ENCODE peak calls at places on chromosomes 1 and 21, in seven cellular contexts. One of them, this sample, is unnamed.

GRCh38 chr1:67188137-67188536 is 21.9 kb downstream of the IL23R start:
- DNase-seq in amniotic stem cell: no peak
- DNase-seq in GM13977: no peak
- DNase-seq in PC-9: no peak
- DNase-seq in stimulated activated CD4-positive, alpha-beta T cell treated with anti-CD3 and anti-CD28 coated beads, Interleukin-4, amount 100 ng/mL, for 48 hours: no peak
- DNase-seq in GM19239: no peak
- DNase-seq in left cardiac atrium: no peak
- DNase-seq in this sample: no peak

GRCh38 chr1:21499283-21499945 is 9.8 kb upstream of the ALPL start:
- DNase-seq in GM19239: no peak
- DNase-seq in PC-9: no peak
- DNase-seq in GM13977: no peak
- DNase-seq in amniotic stem cell: no peak
- DNase-seq in left cardiac atrium: no peak
- DNase-seq in stimulated activated CD4-positive, alpha-beta T cell treated with anti-CD3 and anti-CD28 coated beads, Interleukin-4, amount 100 ng/mL, for 48 hours: no peak
- DNase-seq in this sample: no peak

GRCh38 chr1:26543444-26543835 is 13.9 kb downstream of the RPS6KA1 start:
- DNase-seq in PC-9: no peak
- DNase-seq in GM13977: no peak
- DNase-seq in stimulated activated CD4-positive, alpha-beta T cell treated with anti-CD3 and anti-CD28 coated beads, Interleukin-4, amount 100 ng/mL, for 48 hours: no peak
- DNase-seq in left cardiac atrium: no peak
- DNase-seq in GM19239: no peak
- DNase-seq in amniotic stem cell: no peak
- DNase-seq in this sample: no peak

GRCh38 chr1:46488343-46489168 is 1.1 kb upstream of the DMBX1 start:
- DNase-seq in GM19239: no peak
- DNase-seq in left cardiac atrium: no peak
- DNase-seq in PC-9: no peak
- DNase-seq in stimulated activated CD4-positive, alpha-beta T cell treated with anti-CD3 and anti-CD28 coated beads, Interleukin-4, amount 100 ng/mL, for 48 hours: no peak
- DNase-seq in amniotic stem cell: no peak
- DNase-seq in GM13977: no peak
- DNase-seq in this sample: no peak

GRCh38 chr1:152869808-152870419 is 8.2 kb upstream of the SMCP start:
- DNase-seq in stimulated activated CD4-positive, alpha-beta T cell treated with anti-CD3 and anti-CD28 coated beads, Interleukin-4, amount 100 ng/mL, for 48 hours: peak; percentile 40
- DNase-seq in amniotic stem cell: peak; percentile 2
- DNase-seq in GM19239: peak; percentile 64
- DNase-seq in PC-9: peak; percentile 14
- DNase-seq in left cardiac atrium: peak; percentile 58
- DNase-seq in GM13977: peak; percentile 76
- DNase-seq in this sample: peak; percentile 37

GRCh38 chr1:154456631-154457030 is 45.4 kb upstream of the TDRD10 start:
- DNase-seq in GM13977: no peak
- DNase-seq in left cardiac atrium: no peak
- DNase-seq in PC-9: no peak
- DNase-seq in stimulated activated CD4-positive, alpha-beta T cell treated with anti-CD3 and anti-CD28 coated beads, Interleukin-4, amount 100 ng/mL, for 48 hours: no peak
- DNase-seq in GM19239: no peak
- DNase-seq in amniotic stem cell: no peak
- DNase-seq in this sample: no peak

GRCh38 chr1:154478639-154479038 is 23.4 kb upstream of the TDRD10 start:
- DNase-seq in GM13977: peak; percentile 49
- DNase-seq in left cardiac atrium: no peak
- DNase-seq in amniotic stem cell: no peak
- DNase-seq in GM19239: no peak
- DNase-seq in PC-9: peak; percentile 18
- DNase-seq in stimulated activated CD4-positive, alpha-beta T cell treated with anti-CD3 and anti-CD28 coated beads, Interleukin-4, amount 100 ng/mL, for 48 hours: no peak
- DNase-seq in this sample: no peak

GRCh38 chr21:34707876-34708325 is 39.1 kb downstream of the CLIC6 start:
- DNase-seq in left cardiac atrium: no peak
- DNase-seq in GM13977: peak; percentile 76
- DNase-seq in PC-9: no peak
- DNase-seq in amniotic stem cell: no peak
- DNase-seq in stimulated activated CD4-positive, alpha-beta T cell treated with anti-CD3 and anti-CD28 coated beads, Interleukin-4, amount 100 ng/mL, for 48 hours: peak; percentile 29
- DNase-seq in GM19239: peak; percentile 54
- DNase-seq in this sample: no peak

GRCh38 chr1:231252336-231252735 is 11.3 kb downstream of the GNPAT start:
- DNase-seq in stimulated activated CD4-positive, alpha-beta T cell treated with anti-CD3 and anti-CD28 coated beads, Interleukin-4, amount 100 ng/mL, for 48 hours: no peak
- DNase-seq in PC-9: no peak
- DNase-seq in left cardiac atrium: no peak
- DNase-seq in GM19239: no peak
- DNase-seq in GM13977: no peak
- DNase-seq in amniotic stem cell: no peak
- DNase-seq in this sample: no peak

GRCh38 chr1:202245391-202245790 is 51.8 kb downstream of the LGR6 start:
- DNase-seq in left cardiac atrium: no peak
- DNase-seq in amniotic stem cell: no peak
- DNase-seq in PC-9: no peak
- DNase-seq in GM13977: no peak
- DNase-seq in GM19239: no peak
- DNase-seq in stimulated activated CD4-positive, alpha-beta T cell treated with anti-CD3 and anti-CD28 coated beads, Interleukin-4, amount 100 ng/mL, for 48 hours: no peak
- DNase-seq in this sample: no peak

GRCh38 chr21:15604424-15604823 is 125.4 kb upstream of the USP25 start:
- DNase-seq in amniotic stem cell: no peak
- DNase-seq in stimulated activated CD4-positive, alpha-beta T cell treated with anti-CD3 and anti-CD28 coated beads, Interleukin-4, amount 100 ng/mL, for 48 hours: no peak
- DNase-seq in GM13977: no peak
- DNase-seq in GM19239: no peak
- DNase-seq in left cardiac atrium: peak; percentile 24
- DNase-seq in PC-9: peak; percentile 61
- DNase-seq in this sample: no peak

GRCh38 chr1:113191579-113192076 is 118.6 kb downstream of the LRIG2 start:
- DNase-seq in PC-9: peak; percentile 78
- DNase-seq in left cardiac atrium: no peak
- DNase-seq in GM13977: no peak
- DNase-seq in stimulated activated CD4-positive, alpha-beta T cell treated with anti-CD3 and anti-CD28 coated beads, Interleukin-4, amount 100 ng/mL, for 48 hours: no peak
- DNase-seq in GM19239: no peak
- DNase-seq in amniotic stem cell: no peak
- DNase-seq in this sample: no peak

GRCh38 chr1:90502696-90503095 is 214.4 kb downstream of the BARHL2 start:
- DNase-seq in stimulated activated CD4-positive, alpha-beta T cell treated with anti-CD3 and anti-CD28 coated beads, Interleukin-4, amount 100 ng/mL, for 48 hours: no peak
- DNase-seq in GM13977: no peak
- DNase-seq in left cardiac atrium: no peak
- DNase-seq in amniotic stem cell: no peak
- DNase-seq in GM19239: no peak
- DNase-seq in PC-9: no peak
- DNase-seq in this sample: no peak

GRCh38 chr1:202998836-202999750 is 8.1 kb upstream of the TMEM183A start:
- DNase-seq in GM19239: peak; percentile 17
- DNase-seq in GM13977: peak; percentile 45
- DNase-seq in amniotic stem cell: no peak
- DNase-seq in stimulated activated CD4-positive, alpha-beta T cell treated with anti-CD3 and anti-CD28 coated beads, Interleukin-4, amount 100 ng/mL, for 48 hours: peak; percentile 54
- DNase-seq in left cardiac atrium: peak; percentile 47
- DNase-seq in PC-9: peak; percentile 54
- DNase-seq in this sample: peak; percentile 46

GRCh38 chr1:42756956-42757891 is 9.6 kb downstream of the P3H1 start:
- DNase-seq in GM13977: peak; percentile 76
- DNase-seq in PC-9: peak; percentile 34
- DNase-seq in left cardiac atrium: no peak
- DNase-seq in GM19239: peak; percentile 69
- DNase-seq in stimulated activated CD4-positive, alpha-beta T cell treated with anti-CD3 and anti-CD28 coated beads, Interleukin-4, amount 100 ng/mL, for 48 hours: no peak
- DNase-seq in amniotic stem cell: no peak
- DNase-seq in this sample: no peak

GRCh38 chr1:53367503-53368313 is 39.8 kb upstream of the LRP8 start:
- DNase-seq in GM13977: peak; percentile 93
- DNase-seq in stimulated activated CD4-positive, alpha-beta T cell treated with anti-CD3 and anti-CD28 coated beads, Interleukin-4, amount 100 ng/mL, for 48 hours: no peak
- DNase-seq in PC-9: no peak
- DNase-seq in GM19239: peak; percentile 88
- DNase-seq in amniotic stem cell: no peak
- DNase-seq in left cardiac atrium: no peak
- DNase-seq in this sample: no peak